ENCODE peak calls at places on chromosomes 6 and 20, in five cellular contexts. Y is HCT116, G is neural progenitor cell, P is GM23338, A is hepatocyte. J is an unnamed sample.

GRCh38 chr6:114052141-114052540 is 81.2 kb upstream of the HDAC2 start:
- DNase-seq in P (no peak), G (no peak), A (no peak), Y (no peak), J (no peak)

GRCh38 chr6:52984247-52984646 is 10.8 kb downstream of the GSTA4 start:
- DNase-seq in P (no peak), Y (no peak), G (no peak), A (no peak), J (peak)

GRCh38 chr6:11050735-11051134 is 6.6 kb upstream of the ELOVL2 start:
- DNase-seq in P (no peak), A (peak), Y (no peak), G (no peak), J (peak)

GRCh38 chr20:53872081-53872541 is 198.3 kb downstream of the BCAS1 start:
- DNase-seq in A (no peak), G (no peak), P (no peak), Y (no peak), J (peak)

GRCh38 chr20:60046436-60046835 is 88.2 kb downstream of the CDH26 start:
- DNase-seq in Y (no peak), P (no peak), G (no peak), A (no peak), J (no peak)

GRCh38 chr6:11909696-11910132 is 102.4 kb upstream of the HIVEP1 start:
- DNase-seq in P (no peak), G (no peak), Y (no peak), A (no peak), J (peak)

GRCh38 chr20:62030834-62031434 is 34.7 kb downstream of the TAF4 start:
- DNase-seq in P (no peak), Y (no peak), G (no peak), A (no peak), J (no peak)

GRCh38 chr6:90485615-90486277 is 101.1 kb downstream of the MAP3K7 start:
- DNase-seq in G (no peak), A (no peak), P (no peak), Y (no peak), J (no peak)

GRCh38 chr6:87848616-87849015 is 146.6 kb upstream of the AKIRIN2 start:
- DNase-seq in P (no peak), A (peak), G (no peak), Y (no peak), J (no peak)

GRCh38 chr6:125114248-125114858 is 39.2 kb upstream of the TPD52L1 start:
- DNase-seq in Y (peak), P (peak), G (peak), A (peak), J (peak)

GRCh38 chr6:84522135-84522535 is 242.3 kb downstream of the TBX18 start:
- DNase-seq in G (no peak), P (no peak), Y (peak), A (peak), J (peak)

GRCh38 chr6:29943053-29943966 is 978 bp downstream of the HLA-A start:
- DNase-seq in P (peak), G (no peak), A (no peak), Y (no peak), J (peak)

GRCh38 chr20:34536798-34537394 is 20.7 kb downstream of the DYNLRB1 start:
- DNase-seq in A (no peak), Y (no peak), G (peak), P (peak), J (peak)

GRCh38 chr6:129646617-129647016 is 63.4 kb downstream of the ARHGAP18 start:
- DNase-seq in G (no peak), P (no peak), A (no peak), Y (no peak), J (no peak)

GRCh38 chr6:139763468-139764214 is 389.2 kb upstream of the CITED2 start:
- DNase-seq in A (no peak), G (no peak), P (no peak), Y (no peak), J (peak)

GRCh38 chr6:53616450-53617357 is 48.9 kb downstream of the KLHL31 start:
- DNase-seq in P (no peak), G (no peak), Y (peak), A (no peak), J (no peak)

GRCh38 chr6:121873595-121873994 is 438.1 kb downstream of the GJA1 start:
- DNase-seq in G (no peak), Y (no peak), A (peak), P (no peak), J (no peak)

GRCh38 chr6:154511735-154512097 is 1.2 kb upstream of the CNKSR3 start:
- DNase-seq in Y (no peak), A (no peak), P (peak), G (no peak), J (peak)

GRCh38 chr6:5590187-5590586 is 328.9 kb downstream of the FARS2 start:
- DNase-seq in Y (no peak), A (no peak), G (no peak), P (no peak), J (no peak)

GRCh38 chr20:16553161-16553560 is 20.1 kb downstream of the KIF16B start:
- DNase-seq in A (no peak), Y (no peak), G (no peak), P (no peak), J (no peak)

GRCh38 chr6:25302677-25303128 is 23.5 kb downstream of the CARMIL1 start:
- DNase-seq in Y (no peak), G (peak), A (peak), P (no peak), J (peak)

GRCh38 chr6:118668761-118669411 is 17.5 kb upstream of the CEP85L start:
- DNase-seq in G (no peak), Y (no peak), A (no peak), P (no peak), J (peak)

GRCh38 chr6:17431581-17431980 is 38.2 kb downstream of the CAP2 start:
- DNase-seq in A (no peak), G (no peak), Y (no peak), P (peak), J (peak)

GRCh38 chr6:16700202-16700997 is 60.9 kb downstream of the ATXN1 start:
- DNase-seq in A (no peak), P (peak), Y (no peak), G (no peak), J (no peak)

GRCh38 chr20:49729780-49730179 is 16.1 kb upstream of the B4GALT5 start:
- DNase-seq in Y (no peak), A (no peak), P (no peak), G (no peak), J (peak)

GRCh38 chr20:58043122-58043865 is 185.2 kb downstream of the ANKRD60 start:
- DNase-seq in G (no peak), Y (no peak), P (no peak), A (no peak), J (no peak)

GRCh38 chr20:62761058-62761758 is 35.1 kb upstream of the MRGBP start:
- DNase-seq in A (no peak), P (no peak), G (no peak), Y (no peak), J (peak)

GRCh38 chr6:2971420-2972218 is at the start of gene SERPINB6:
- DNase-seq in G (peak), P (peak), Y (no peak), A (peak), J (peak)

GRCh38 chr6:19796452-19796851 is 40.7 kb upstream of the ID4 start:
- DNase-seq in Y (no peak), P (no peak), G (no peak), A (no peak), J (no peak)

GRCh38 chr20:16066571-16066970 is 506.7 kb downstream of the KIF16B start:
- DNase-seq in Y (no peak), G (no peak), P (no peak), A (peak), J (no peak)

GRCh38 chr6:68637782-68638181 is 2.7 kb downstream of the ADGRB3 start:
- DNase-seq in Y (no peak), G (no peak), A (no peak), P (no peak), J (no peak)

GRCh38 chr6:41352396-41352795 is 17.0 kb downstream of the NCR2 start:
- DNase-seq in P (no peak), G (no peak), A (no peak), Y (no peak), J (no peak)

GRCh38 chr20:58459058-58459743 is 56.0 kb downstream of the APCDD1L start:
- DNase-seq in G (no peak), Y (no peak), A (no peak), P (no peak), J (no peak)

GRCh38 chr6:34961082-34961481 is 72.0 kb downstream of the ANKS1A start:
- DNase-seq in P (no peak), A (no peak), Y (no peak), G (no peak), J (no peak)

GRCh38 chr6:105137388-105137787 is 42.4 kb downstream of the POPDC3 start:
- DNase-seq in Y (no peak), P (peak), A (peak), G (peak), J (peak)
- H3K27ac ChIP-seq in Y (no peak), P (no peak), A (no peak), G (no peak), J (no peak)

DNA sequence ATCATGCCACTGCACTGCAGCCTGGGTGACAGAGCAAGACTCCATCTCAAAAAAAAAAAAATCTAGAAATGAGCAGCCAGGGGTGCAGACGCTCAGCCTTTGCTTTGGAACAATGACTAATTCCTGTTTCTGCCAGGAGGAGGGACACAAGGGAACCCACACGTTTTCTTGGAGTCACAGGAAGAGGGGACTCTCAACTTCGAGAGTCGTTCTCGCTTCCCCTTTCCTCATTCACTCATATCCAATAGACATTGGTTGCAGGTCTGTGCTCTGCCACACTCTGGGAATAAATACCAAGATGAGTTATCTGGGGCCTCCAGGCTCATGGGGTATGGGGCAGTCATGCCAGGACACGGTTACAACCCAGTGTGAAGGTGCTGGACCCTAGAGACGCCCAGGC is 91.5 kb upstream of the RREB1 start:
- DNase-seq in A (no peak), Y (no peak), P (no peak), G (no peak), J (peak)
- H2AFZ ChIP-seq in A (no peak), Y (peak), P (peak), G (peak), J (peak)

DNA sequence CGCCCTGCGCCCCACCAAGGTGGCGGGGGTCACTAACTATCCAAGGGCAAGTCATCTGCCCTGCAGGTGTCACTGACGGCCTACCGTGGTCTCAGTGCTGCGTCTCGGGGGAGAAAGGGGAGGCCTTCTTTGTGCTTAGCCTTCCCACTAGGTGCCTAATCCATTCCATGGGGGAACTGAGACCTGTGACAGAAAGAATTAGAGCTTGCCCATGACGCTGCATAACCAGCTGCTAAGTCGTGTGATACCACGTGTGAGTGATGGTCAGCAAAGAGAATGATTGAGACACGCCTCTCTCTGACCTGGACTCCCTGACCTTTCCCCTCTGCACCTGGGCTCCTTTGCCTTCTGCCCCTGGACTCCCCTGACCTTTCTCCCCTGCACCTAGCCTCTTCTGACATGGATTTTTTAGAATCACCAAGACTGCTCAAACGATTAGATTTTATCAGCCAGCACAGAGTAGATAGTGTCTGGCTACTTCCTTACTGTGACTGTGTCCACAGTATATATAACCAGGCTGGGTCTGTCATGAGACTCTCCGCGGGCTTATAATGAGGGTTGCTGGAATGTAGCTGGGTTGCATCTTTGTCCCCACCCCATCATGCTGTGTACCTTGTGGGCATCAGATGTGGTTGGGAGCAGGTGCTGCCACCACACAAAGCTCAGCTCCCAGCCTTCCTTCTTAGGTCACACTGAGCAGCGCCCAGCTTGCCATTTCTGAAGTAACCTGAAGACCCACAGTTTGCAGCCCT is 140.6 kb downstream of the TMEM242 start:
- DNase-seq in P (no peak), Y (no peak), G (no peak), A (no peak), J (no peak)
- TF ChIP-seq EZH2phosphoT487 in P (no peak), Y (no peak), G (no peak), A (no peak), J (no peak)

GRCh38 chr20:5136096-5136495 is 9.3 kb downstream of the CDS2 start:
- DNase-seq in P (peak), G (peak), Y (no peak), A (no peak), J (no peak)
- H3K27ac ChIP-seq in P (no peak), G (no peak), Y (no peak), A (no peak), J (no peak)

DNA sequence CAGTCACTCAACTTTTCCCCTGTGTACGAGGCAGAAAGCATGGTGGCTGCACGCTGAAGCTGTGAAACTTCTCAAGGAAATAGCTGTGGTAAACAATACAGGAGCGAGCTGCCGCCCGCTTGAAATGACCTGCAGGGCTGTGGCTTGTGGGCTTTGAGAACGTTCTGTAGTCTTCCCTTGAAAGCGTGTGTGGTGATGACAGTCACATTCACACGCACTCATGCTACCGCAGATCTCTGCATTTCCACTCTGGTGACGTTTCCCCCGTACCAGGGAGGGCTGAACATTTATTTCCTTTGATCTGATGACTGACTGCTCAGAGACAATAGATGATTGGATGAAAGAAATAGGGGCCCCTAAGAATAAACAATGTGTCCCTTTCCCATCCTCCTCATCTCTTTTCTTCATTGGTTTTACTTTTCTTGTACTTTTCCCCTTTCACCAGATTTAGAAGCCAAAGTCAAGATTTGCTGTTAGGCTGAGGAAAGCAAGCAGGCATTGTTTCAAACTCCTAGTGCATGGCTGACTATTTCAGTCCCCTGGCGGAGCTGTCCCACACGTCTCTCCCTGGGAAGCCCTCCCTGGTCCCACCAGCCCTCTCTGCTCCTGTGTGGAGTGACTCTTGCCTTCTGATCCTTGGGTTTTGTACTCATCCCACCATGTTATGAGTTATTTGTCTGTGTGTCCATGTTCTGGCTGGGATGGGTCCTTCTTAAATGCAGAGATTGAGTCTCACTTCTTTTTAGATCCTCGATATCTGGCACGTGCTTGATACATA is 3.9 kb downstream of the SYTL3 start:
- DNase-seq in A (no peak), G (no peak), P (no peak), Y (no peak), J (no peak)
- H2AFZ ChIP-seq in A (no peak), G (no peak), P (peak), Y (no peak), J (peak)

GRCh38 chr6:36235862-36236261 is 34.0 kb upstream of the PNPLA1 start:
- DNase-seq in A (no peak), Y (no peak), G (no peak), P (no peak), J (no peak)

GRCh38 chr6:36232172-36232571 is 35.6 kb downstream of the BRPF3 start:
- DNase-seq in Y (no peak), G (no peak), A (no peak), P (no peak), J (no peak)

GRCh38 chr6:36239710-36240256 is 30.1 kb upstream of the PNPLA1 start:
- DNase-seq in A (no peak), P (no peak), Y (no peak), G (no peak), J (no peak)

GRCh38 chr6:36230376-36230775 is 33.8 kb downstream of the BRPF3 start:
- DNase-seq in Y (no peak), A (no peak), P (no peak), G (no peak), J (no peak)

DNA sequence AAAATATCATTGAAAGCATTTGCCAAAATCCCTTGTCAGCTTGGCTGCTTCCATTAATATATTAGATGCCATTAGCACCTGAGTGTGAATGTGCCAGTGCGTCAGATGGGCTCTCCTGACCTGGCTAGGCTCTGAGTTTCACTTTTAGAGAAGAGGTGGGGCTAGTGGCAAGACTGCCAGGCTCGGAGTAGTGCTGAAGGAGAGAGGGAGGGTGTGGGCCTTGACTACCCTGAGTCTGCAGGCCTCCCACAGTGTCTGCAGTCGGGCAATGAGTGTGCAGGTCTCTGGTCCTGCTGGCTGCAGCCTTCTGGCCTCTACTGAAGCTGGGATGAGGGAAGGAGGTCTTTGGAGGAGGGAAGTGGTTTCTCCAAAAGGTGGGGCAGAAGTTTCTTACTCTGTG is 34.6 kb upstream of the PNPLA1 start:
- DNase-seq in A (no peak), G (peak), P (no peak), Y (no peak), J (peak)
- TF ChIP-seq EZH2phosphoT487 in A (no peak), G (no peak), P (no peak), Y (no peak), J (no peak)

GRCh38 chr20:539848-540247 is 3.7 kb downstream of the CSNK2A1 start:
- DNase-seq in G (no peak), Y (no peak), A (peak), P (peak), J (peak)
- H3K27ac ChIP-seq in G (no peak), Y (no peak), A (peak), P (no peak), J (peak)

DNA sequence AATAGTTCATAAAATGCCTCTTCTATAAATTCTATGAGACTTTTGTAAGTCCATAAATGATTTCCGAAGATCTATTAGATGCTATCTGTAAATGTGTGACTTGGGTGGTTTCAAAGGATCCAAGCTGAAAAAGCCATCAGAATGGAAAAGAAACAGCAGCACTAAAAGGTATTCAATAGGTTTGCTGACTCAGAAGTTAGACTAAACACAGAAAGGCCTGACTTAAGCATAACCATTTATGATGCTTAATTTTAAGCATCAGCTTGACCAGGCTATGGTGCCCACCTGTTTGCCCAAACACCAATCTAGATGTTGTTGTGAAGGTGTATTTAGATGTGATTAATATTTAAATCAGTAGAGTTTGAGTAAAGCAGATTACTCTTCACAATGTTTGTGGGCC is 513.5 kb downstream of the TFAP2A start:
- DNase-seq in A (no peak), Y (no peak), G (no peak), P (no peak), J (no peak)
- H2AFZ ChIP-seq in A (no peak), Y (no peak), G (no peak), P (no peak), J (no peak)

DNA sequence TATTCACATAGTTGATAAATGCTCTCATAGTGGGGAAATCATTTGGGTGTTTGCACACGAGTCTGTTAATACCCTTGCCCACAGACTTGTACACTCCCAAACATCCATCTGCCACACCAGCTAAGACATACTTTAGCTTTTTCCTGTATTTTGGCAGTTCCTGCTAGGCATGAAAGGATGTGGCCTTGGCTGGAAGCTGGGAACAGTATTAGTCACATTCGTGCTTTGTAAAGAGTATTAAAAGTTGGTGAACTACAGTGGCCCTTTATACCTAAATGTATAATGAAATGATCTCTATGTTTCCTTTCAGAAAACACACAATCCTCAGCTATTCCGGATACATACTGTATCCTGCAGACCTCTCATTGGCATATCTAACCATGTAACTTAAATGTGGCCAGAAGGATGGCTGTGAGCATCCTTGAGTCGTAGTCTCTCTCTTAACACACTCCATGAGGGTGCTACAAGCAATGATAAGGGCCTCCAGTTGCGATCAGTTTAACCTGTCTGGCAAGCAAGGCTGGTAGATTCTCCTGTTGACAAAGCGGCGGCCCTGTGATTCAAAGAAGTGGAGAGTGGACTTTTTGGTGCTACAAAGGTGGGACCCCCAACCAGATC is 1.5 kb downstream of the LEMD2 start:
- DNase-seq in G (no peak), Y (no peak), P (no peak), A (no peak), J (peak)
- TF ChIP-seq EZH2phosphoT487 in G (no peak), Y (no peak), P (no peak), A (no peak), J (no peak)

J was measured in GM23248.